ENCODE peak calls at places on chromosomes 12 and 14, in six cellular contexts. U is GM23248, C is HCT116, S is PC-3, F is neural progenitor cell, L is MM.1S. Q is an unnamed sample.

GRCh38 chr14:94115068-94115591 is 4.6 kb downstream of the IFI27 start:
- DNase-seq in U (peak; percentile 33), C (no peak), S (no peak), F (no peak), L (no peak), Q (no peak)

GRCh38 chr12:25994252-25994651 is 35.8 kb downstream of the RASSF8 start:
- DNase-seq in U (peak; percentile 97), C (no peak), S (peak; percentile 15), F (no peak), L (no peak), Q (peak; percentile 15)

GRCh38 chr12:46556820-46557524 is 184.4 kb upstream of the SLC38A2 start:
- DNase-seq in U (peak; percentile 97), C (peak; percentile 83), S (peak; percentile 96), F (no peak), L (no peak), Q (no peak)

GRCh38 chr12:57899010-57899662 is 42.2 kb upstream of the ATP23 start:
- DNase-seq in U (peak; percentile 74), C (no peak), S (peak; percentile 70), F (no peak), L (peak; percentile 94), Q (no peak)

GRCh38 chr14:68873379-68873778 is 80.5 kb upstream of the ZFP36L1 start:
- DNase-seq in U (no peak), C (no peak), S (no peak), F (no peak), L (no peak), Q (no peak)

GRCh38 chr12:108793756-108794441 is 62.6 kb upstream of the CORO1C start:
- DNase-seq in U (peak; percentile 26), C (no peak), S (no peak), F (no peak), L (no peak), Q (no peak)

GRCh38 chr12:66539451-66539850 is 139.4 kb downstream of the GRIP1 start:
- DNase-seq in U (no peak), C (no peak), S (no peak), F (no peak), L (no peak), Q (no peak)

GRCh38 chr12:62677355-62677754 is 210.7 kb downstream of the MON2 start:
- DNase-seq in U (no peak), C (no peak), S (no peak), F (no peak), L (no peak), Q (no peak)

GRCh38 chr14:31543969-31544799 is 17.0 kb upstream of the NUBPL start:
- DNase-seq in U (peak; percentile 27), C (peak; percentile 4), S (peak; percentile 35), F (peak; percentile 19), L (no peak), Q (no peak)

GRCh38 chr14:22598099-22598895 is at the start of gene ABHD4:
- DNase-seq in U (peak; percentile 91), C (no peak), S (peak; percentile 61), F (peak; percentile 90), L (peak; percentile 60), Q (peak; percentile 91)

GRCh38 chr12:82099216-82099615 is 259.0 kb downstream of the CCDC59 start:
- DNase-seq in U (no peak), C (no peak), S (no peak), F (no peak), L (no peak), Q (no peak)

GRCh38 chr14:69955855-69956567 is 76.8 kb downstream of the SMOC1 start:
- DNase-seq in U (no peak), C (no peak), S (no peak), F (no peak), L (no peak), Q (no peak)
- TF ChIP-seq EZH2phosphoT487 in U (no peak), C (no peak), S (no peak), F (no peak), L (no peak), Q (no peak)

DNA sequence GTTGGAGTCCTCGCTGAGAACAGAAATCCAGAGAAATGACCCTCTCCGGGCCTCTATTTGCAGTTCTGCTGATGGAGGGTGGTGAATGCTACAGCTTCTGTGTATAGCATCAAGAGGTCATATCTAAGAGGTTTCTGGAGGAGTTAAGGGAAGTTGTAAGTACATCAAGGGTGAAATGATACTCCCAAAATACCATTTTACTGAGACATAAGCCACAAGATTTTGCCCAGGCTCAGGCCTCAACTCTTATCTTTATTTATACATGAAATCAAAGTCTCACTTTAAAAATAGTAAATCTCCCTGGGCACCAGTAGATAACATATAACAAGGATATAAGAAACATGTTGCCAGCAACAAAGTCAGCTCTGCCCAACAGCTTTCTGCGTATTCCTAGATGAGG is 40.4 kb downstream of the NIN start:
- DNase-seq in U (peak; percentile 19), C (no peak), S (no peak), F (no peak), L (no peak), Q (no peak)
- H3K4me3 ChIP-seq in U (no peak overlapping the region), C (no peak overlapping the region), S (no peak overlapping the region), F (no peak overlapping the region), L (no peak overlapping the region), Q (no peak overlapping the region)

GRCh38 chr12:48997719-48998496 is 1.3 kb downstream of the DDN start:
- DNase-seq in U (no peak), C (no peak), S (peak; percentile 33), F (peak; percentile 65), L (peak; percentile 44), Q (peak; percentile 65)
- TF ChIP-seq EZH2 in U (no peak), C (no peak), S (no peak), F (peak; percentile 59), L (no peak), Q (no peak)

GRCh38 chr12:49032679-49033447 is 14.3 kb upstream of the PRKAG1 start:
- DNase-seq in U (no peak), C (no peak), S (no peak), F (no peak), L (no peak), Q (no peak)
- TF ChIP-seq EZH2phosphoT487 in U (no peak), C (no peak), S (no peak), F (no peak), L (no peak), Q (no peak)

GRCh38 chr12:9761407-9761736 is 671 bp upstream of the CD69 start:
- DNase-seq in U (no peak), C (no peak), S (no peak), F (no peak), L (no peak), Q (no peak)

GRCh38 chr12:9762369-9762768 is 1.7 kb upstream of the CD69 start:
- DNase-seq in U (no peak), C (no peak), S (no peak), F (no peak), L (no peak), Q (no peak)

GRCh38 chr12:9763025-9763424 is 2.3 kb upstream of the CD69 start:
- DNase-seq in U (no peak), C (no peak), S (no peak), F (no peak), L (no peak), Q (no peak)

GRCh38 chr12:9759680-9760592 is 765 bp downstream of the CD69 start:
- DNase-seq in U (no peak), C (no peak), S (no peak), F (no peak), L (no peak), Q (no peak)

GRCh38 chr12:9760699-9761406 is at the start of gene CD69:
- DNase-seq in U (no peak), C (no peak), S (no peak), F (peak; percentile 60), L (no peak), Q (no peak)
- H3K4me3 ChIP-seq in U (no peak within 1 kb of the TSS), C (no peak within 1 kb of the TSS), S (no peak within 1 kb of the TSS), F (no peak within 1 kb of the TSS), L (no peak within 1 kb of the TSS), Q (no peak within 1 kb of the TSS)

GRCh38 chr12:27970391-27970980 is 2.0 kb downstream of the PTHLH start:
- DNase-seq in U (peak; percentile 78), C (no peak), S (peak; percentile 87), F (peak; percentile 74), L (no peak), Q (peak; percentile 47)
- TF ChIP-seq EZH2 in U (no peak), C (no peak), S (no peak), F (no peak), L (no peak), Q (no peak)

GRCh38 chr14:92473947-92474535 is 39.5 kb upstream of the RIN3 start:
- DNase-seq in U (peak; percentile 71), C (no peak), S (no peak), F (no peak), L (no peak), Q (no peak)
- TF ChIP-seq EZH2phosphoT487 in U (no peak), C (no peak), S (no peak), F (no peak), L (no peak), Q (no peak)

DNA sequence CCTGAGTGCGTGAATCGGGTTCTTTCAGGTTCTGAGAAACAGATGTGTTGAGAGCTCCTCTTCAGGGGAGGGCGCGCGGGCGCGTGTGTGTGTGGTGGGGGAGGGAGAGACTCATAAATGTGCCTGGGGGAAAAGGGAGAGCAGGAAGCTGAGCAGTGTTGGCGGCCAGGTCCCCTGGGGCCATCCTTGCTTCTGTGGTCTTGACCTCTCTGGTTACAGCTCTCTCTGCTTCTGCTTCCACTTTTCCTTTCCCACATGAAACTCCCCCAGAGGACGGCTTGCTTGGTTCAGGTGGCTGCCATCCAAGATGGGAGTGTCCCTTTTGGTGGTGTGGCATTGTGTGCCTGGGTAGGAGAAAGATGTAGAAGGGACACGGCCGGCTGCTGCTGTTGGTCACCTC is 4.2 kb downstream of the ATG101 start:
- DNase-seq in U (peak; percentile 77), C (no peak), S (peak; percentile 13), F (no peak), L (no peak), Q (no peak)
- H3K4me3 ChIP-seq in U (no peak overlapping the region), C (no peak overlapping the region), S (no peak overlapping the region), F (no peak overlapping the region), L (no peak overlapping the region), Q (no peak overlapping the region)